ENCODE peak calls at places on chromosomes 2 and 18, in five cellular contexts. Q, M, E, C and P are unnamed samples. For H3K27me3, the result is how much of the 10 kb centered on the place peaks cover.

GRCh38 chr2:218259099-218259921 is 1.5 kb upstream of the GPBAR1 start:
- DNase-seq in Q (peak), E (no peak), M (no peak), C (no peak), P (peak)

GRCh38 chr2:160993543-160994090 is 166.6 kb upstream of the TANK start:
- DNase-seq in M (no peak), C (no peak), E (no peak), Q (no peak), P (no peak)

GRCh38 chr2:114160263-114161001 is 270.5 kb downstream of the ACTR3 start:
- DNase-seq in Q (no peak), M (no peak), C (no peak), E (no peak), P (no peak)

GRCh38 chr2:3659447-3660432 is 1.7 kb downstream of the ALLC start:
- DNase-seq in Q (no peak), E (no peak), M (no peak), C (peak), P (peak)

GRCh38 chr2:161239416-161240109 is 68.7 kb upstream of the PSMD14 start:
- DNase-seq in Q (no peak), M (peak), E (no peak), C (no peak), P (peak)

GRCh38 chr18:6476201-6476600 is 61.5 kb upstream of the L3MBTL4 start:
- DNase-seq in C (no peak), M (no peak), Q (no peak), E (no peak), P (no peak)

GRCh38 chr2:109703798-109704197 is 89.6 kb downstream of the SOWAHC start:
- DNase-seq in Q (no peak), E (no peak), M (no peak), C (no peak), P (no peak)

GRCh38 chr2:28544405-28544914 is 48.6 kb downstream of the PLB1 start:
- DNase-seq in E (no peak), M (peak), Q (no peak), C (no peak), P (peak)

GRCh38 chr2:241443486-241444223 is 64.7 kb downstream of the STK25 start:
- DNase-seq in Q (no peak), M (no peak), C (no peak), E (no peak), P (no peak)

GRCh38 chr2:221255862-221256261 is 316.2 kb downstream of the EPHA4 start:
- DNase-seq in E (no peak), Q (no peak), C (no peak), M (peak), P (peak)

GRCh38 chr2:43212931-43213330 is 13.5 kb downstream of the ZFP36L2 start:
- DNase-seq in C (no peak), M (no peak), Q (peak), E (no peak), P (no peak)

GRCh38 chr2:231371430-231372054 is 24.0 kb upstream of the B3GNT7 start:
- DNase-seq in E (no peak), Q (no peak), C (no peak), M (no peak), P (no peak)

GRCh38 chr2:33552758-33553461 is 46.2 kb downstream of the FAM98A start:
- DNase-seq in E (no peak), C (no peak), M (no peak), Q (no peak), P (no peak)

GRCh38 chr2:224836263-224836662 is 120.1 kb upstream of the CCDC195 start:
- DNase-seq in E (no peak), M (no peak), Q (no peak), C (no peak), P (no peak)

GRCh38 chr2:44005831-44006230 is 10.0 kb upstream of the LRPPRC start:
- DNase-seq in C (no peak), Q (no peak), E (no peak), M (no peak), P (no peak)

GRCh38 chr2:228064796-228065315 is 116.6 kb downstream of the SPHKAP start:
- DNase-seq in Q (no peak), M (no peak), E (no peak), C (no peak), P (no peak)
- H3K27me3 ChIP-seq in Q (under half), M (under half), E (under half), C (under half), P (under half)

GRCh38 chr2:136114392-136114791 is 3.6 kb downstream of the CXCR4 start:
- DNase-seq in M (no peak), E (no peak), Q (no peak), C (no peak), P (no peak)

GRCh38 chr2:136117391-136117841 is 533 bp downstream of the CXCR4 start:
- DNase-seq in C (peak), Q (no peak), M (peak), E (no peak), P (peak)

GRCh38 chr2:136116813-136117390 is 1.0 kb downstream of the CXCR4 start:
- DNase-seq in E (no peak), Q (no peak), M (peak), C (peak), P (no peak)

GRCh38 chr2:136115183-136115751 is 2.7 kb downstream of the CXCR4 start:
- DNase-seq in M (no peak), Q (no peak), C (no peak), E (no peak), P (no peak)

GRCh38 chr2:136116111-136116812 is 1.7 kb downstream of the CXCR4 start:
- DNase-seq in C (peak), E (no peak), Q (peak), M (peak), P (peak)
- H3K27me3 ChIP-seq in C (under half), E (half or more), Q (under half), M (under half), P (under half)

GRCh38 chr2:27306136-27306535 is 2.1 kb downstream of the UCN start:
- DNase-seq in E (no peak), Q (no peak), M (no peak), C (no peak), P (no peak)

GRCh38 chr2:27304488-27305240 is 3.6 kb downstream of the UCN start:
- DNase-seq in E (no peak), C (no peak), Q (no peak), M (no peak), P (no peak)

GRCh38 chr2:27303093-27304025 is 4.9 kb downstream of the UCN start:
- DNase-seq in E (peak), M (peak), Q (no peak), C (peak), P (peak)

GRCh38 chr2:27306657-27307544 is 1.3 kb downstream of the UCN start:
- DNase-seq in E (no peak), M (peak), C (no peak), Q (no peak), P (no peak)

DNA sequence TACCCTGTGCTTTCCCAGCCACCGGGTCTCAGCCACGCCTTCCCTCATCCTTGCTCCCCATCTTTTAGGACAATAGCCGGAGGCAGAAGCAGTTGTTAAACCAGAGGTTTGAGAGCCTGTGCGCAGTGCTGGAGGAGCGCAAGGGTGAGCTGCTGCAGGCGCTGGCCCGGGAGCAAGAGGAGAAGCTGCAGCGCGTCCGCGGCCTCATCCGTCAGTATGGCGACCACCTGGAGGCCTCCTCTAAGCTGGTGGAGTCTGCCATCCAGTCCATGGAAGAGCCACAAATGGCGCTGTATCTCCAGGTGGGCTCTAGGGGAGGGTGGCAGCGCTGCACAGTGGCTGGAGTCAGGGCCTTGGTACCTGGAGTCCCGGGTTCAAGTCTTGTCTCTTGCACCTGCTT is 2.7 kb downstream of the UCN start:
- DNase-seq in E (no peak), Q (no peak), M (no peak), C (no peak), P (no peak)
- H3K27me3 ChIP-seq in E (under half), Q (under half), M (under half), C (under half), P (under half)

DNA sequence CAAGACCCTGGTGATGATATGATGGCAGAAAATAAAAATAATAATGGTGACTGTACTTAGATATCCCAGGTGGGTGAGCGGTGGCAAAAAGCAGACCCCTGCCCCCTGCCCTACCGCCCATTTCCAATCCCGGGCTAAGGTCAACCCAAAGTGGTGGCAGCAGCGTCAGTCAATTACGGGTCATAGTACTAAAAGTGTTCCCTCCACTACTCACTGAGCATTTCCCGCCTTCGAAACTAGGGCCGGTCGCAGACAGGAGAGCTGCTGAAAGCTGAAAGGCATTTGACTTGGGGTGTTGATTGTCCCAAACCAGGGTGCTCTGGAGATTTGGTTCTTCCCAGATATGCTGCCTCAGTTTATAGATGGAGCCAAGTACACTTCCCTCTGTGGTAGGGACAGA is 169.2 kb downstream of the MSH2 start:
- DNase-seq in C (no peak), M (no peak), E (no peak), Q (no peak), P (no peak)
- H3K27me3 ChIP-seq in C (under half), M (half or more), E (under half), Q (under half), P (under half)

GRCh38 chr2:86790828-86791561 is at the start of gene CD8A:
- DNase-seq in Q (no peak), C (no peak), E (no peak), M (peak), P (peak)

GRCh38 chr2:86793752-86794151 is 3.0 kb upstream of the CD8A start:
- DNase-seq in C (no peak), M (no peak), E (no peak), Q (no peak), P (no peak)

GRCh38 chr2:86789687-86790133 is 1.0 kb downstream of the CD8A start:
- DNase-seq in E (no peak), Q (no peak), C (no peak), M (no peak), P (no peak)

GRCh38 chr2:86790134-86790827 is 432 bp downstream of the CD8A start:
- DNase-seq in C (no peak), E (no peak), M (peak), Q (no peak), P (peak)

GRCh38 chr2:86791574-86791973 is 861 bp upstream of the CD8A start:
- DNase-seq in C (no peak), E (no peak), M (peak), Q (no peak), P (peak)
- H3K27me3 ChIP-seq in C (under half), E (under half), M (half or more), Q (under half), P (under half)

DNA sequence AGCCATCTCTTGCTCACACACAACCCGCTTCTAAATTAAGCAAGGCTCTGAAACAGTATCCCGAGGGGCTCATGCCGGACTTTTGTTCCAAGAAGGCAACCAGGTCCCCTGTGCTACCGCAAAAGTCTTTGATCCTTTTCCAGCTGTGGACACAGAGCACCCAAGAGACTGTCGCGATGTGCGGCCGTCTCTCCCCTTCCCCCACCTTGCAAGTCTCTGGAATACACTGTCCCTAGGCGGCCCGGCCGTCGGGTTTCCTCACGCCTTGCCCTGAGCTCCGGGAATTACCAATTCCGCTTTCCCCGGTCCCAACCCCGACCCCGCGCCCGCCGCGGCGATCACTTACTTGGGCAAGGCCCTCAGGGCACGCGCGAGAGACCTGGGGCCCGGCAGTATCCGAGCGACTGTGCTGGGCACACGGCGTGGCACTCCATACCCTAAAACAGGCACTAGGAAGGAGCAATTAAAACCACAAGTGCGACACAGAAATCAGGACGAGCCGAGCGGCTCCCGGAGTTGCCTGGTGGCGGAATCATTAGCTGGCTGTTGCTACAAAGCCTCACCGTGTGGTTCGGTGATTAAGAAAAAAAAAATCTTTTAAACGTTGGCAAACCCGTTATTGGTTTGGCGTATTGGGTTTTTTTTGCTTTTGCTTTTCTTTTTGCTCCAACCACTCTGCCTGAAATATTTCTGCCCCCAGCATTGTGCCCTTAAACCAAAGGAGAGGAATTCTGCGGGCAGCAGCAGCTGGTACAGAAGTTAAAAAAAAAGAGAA is 2.2 kb upstream of the DLX1 start:
- DNase-seq in Q (no peak), C (no peak), E (no peak), M (peak), P (peak)
- H3K27me3 ChIP-seq in Q (half or more), C (half or more), E (under half), M (half or more), P (half or more)

DNA sequence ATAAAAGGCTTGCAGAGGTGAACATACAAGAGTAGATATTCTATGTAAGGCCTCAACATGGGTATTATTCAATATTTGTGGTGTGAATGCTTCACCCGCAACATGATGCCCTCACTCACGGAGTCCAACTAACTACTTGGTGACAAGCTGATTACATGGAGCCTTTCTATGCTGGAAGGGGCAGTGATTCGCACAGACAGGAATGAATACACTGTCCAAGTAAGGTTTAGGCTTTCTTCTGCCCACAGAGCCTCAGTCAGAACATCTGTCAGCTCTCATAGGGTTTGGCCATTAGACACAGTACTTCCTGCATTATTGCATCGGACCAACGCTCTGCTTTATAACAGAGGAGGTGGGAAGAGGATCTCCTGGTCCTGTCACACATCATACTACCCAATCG is 80.3 kb upstream of the SLC35G4 start:
- DNase-seq in M (no peak), Q (no peak), C (no peak), E (no peak), P (no peak)
- H3K27me3 ChIP-seq in M (under half), Q (under half), C (under half), E (under half), P (under half)